ENCODE peak calls at places on chromosomes 11 and 22, in seven cellular contexts. X is EL; C is nucleus accumbens; M is ELR; I is psoas muscle; A is CD4-positive, alpha-beta T cell; Y is NAMALWA. U is an unnamed sample.
A peak's percentile ranks its signal among the peaks of the same experiment; 100 is the strongest.

GRCh38 chr22:17786435-17787158 is 12.3 kb upstream of the BID start:
- DNase-seq in X (no peak), C (peak; percentile 26), M (no peak), I (peak; percentile 91), A (no peak), Y (no peak), U (no peak)

GRCh38 chr22:22408731-22409696 is 99.5 kb downstream of the ZNF280B start:
- DNase-seq in X (no peak), C (no peak), M (peak; percentile 52), I (no peak), A (no peak), Y (peak; percentile 71), U (no peak)

GRCh38 chr11:9625158-9625557 is 38.7 kb upstream of the SWAP70 start:
- DNase-seq in X (no peak), C (no peak), M (no peak), I (no peak), A (no peak), Y (no peak), U (no peak)

GRCh38 chr11:109347304-109347703 is 74.7 kb upstream of the C11orf87 start:
- DNase-seq in X (no peak), C (no peak), M (no peak), I (no peak), A (no peak), Y (no peak), U (no peak)

GRCh38 chr22:34105461-34106062 is 185.3 kb upstream of the LARGE1 start:
- DNase-seq in X (no peak), C (peak; percentile 41), M (no peak), I (peak; percentile 63), A (no peak), Y (peak; percentile 55), U (no peak)

GRCh38 chr11:126746443-126746842 is 254.1 kb downstream of the KIRREL3 start:
- DNase-seq in X (no peak), C (no peak), M (no peak), I (no peak), A (no peak), Y (no peak), U (no peak)

GRCh38 chr11:67293090-67293489 is 4.0 kb downstream of the ANKRD13D start:
- DNase-seq in X (peak; percentile 72), C (no peak), M (peak; percentile 81), I (no peak), A (no peak), Y (no peak), U (no peak)

GRCh38 chr11:95715777-95716241 is 73.8 kb downstream of the FAM76B start:
- DNase-seq in X (no peak), C (peak; percentile 14), M (no peak), I (no peak), A (peak; percentile 20), Y (peak; percentile 90), U (no peak)

GRCh38 chr22:24443668-24444067 is 16.3 kb downstream of the ADORA2A start:
- DNase-seq in X (no peak), C (no peak), M (no peak), I (no peak), A (no peak), Y (no peak), U (no peak)

GRCh38 chr11:69299572-69299971 is 5.6 kb downstream of the MYEOV start:
- DNase-seq in X (no peak), C (no peak), M (no peak), I (no peak), A (no peak), Y (no peak), U (no peak)

GRCh38 chr11:17760102-17761029 is 25.8 kb downstream of the KCNC1 start:
- DNase-seq in X (peak; percentile 27), C (no peak), M (peak; percentile 59), I (peak; percentile 74), A (no peak), Y (peak; percentile 72), U (no peak)

GRCh38 chr22:40196628-40197027 is 18.9 kb downstream of the TNRC6B start:
- DNase-seq in X (peak; percentile 93), C (no peak), M (peak; percentile 94), I (no peak), A (no peak), Y (no peak), U (no peak)

GRCh38 chr11:48012051-48012391 is 31.7 kb downstream of the PTPRJ start:
- DNase-seq in X (no peak), C (no peak), M (no peak), I (no peak), A (peak; percentile 24), Y (no peak), U (no peak)

GRCh38 chr11:116910378-116910777 is 73.0 kb upstream of the APOA1 start:
- DNase-seq in X (no peak), C (no peak), M (no peak), I (no peak), A (no peak), Y (no peak), U (no peak)

GRCh38 chr11:114284021-114284420 is 12.2 kb upstream of the NNMT start:
- DNase-seq in X (no peak), C (no peak), M (no peak), I (no peak), A (no peak), Y (no peak), U (no peak)

GRCh38 chr22:43002198-43002577 is 12.8 kb downstream of the PACSIN2 start:
- DNase-seq in X (peak; percentile 88), C (no peak), M (peak; percentile 95), I (no peak), A (no peak), Y (no peak), U (no peak)

GRCh38 chr11:8906629-8907028 is 4.4 kb upstream of the AKIP1 start:
- DNase-seq in X (peak; percentile 82), C (no peak), M (peak; percentile 90), I (no peak), A (no peak), Y (no peak), U (no peak)

GRCh38 chr11:57179701-57180100 is 2.1 kb upstream of the LRRC55 start:
- DNase-seq in X (no peak), C (no peak), M (no peak), I (no peak), A (no peak), Y (no peak), U (no peak)

U was measured in CD14-positive monocyte.